ENCODE peak calls at places on chromosomes 11 and 22, in five cellular contexts. U, Z, O, W and Q are unnamed samples.

GRCh38 chr22:22981670-22982571 is 88.4 kb upstream of the GNAZ start:
- DNase-seq in O (no peak), W (no peak), U (no peak), Z (no peak), Q (no peak)

GRCh38 chr22:27022741-27023373 is 365.5 kb downstream of the MIAT start:
- DNase-seq in W (no peak), U (no peak), Z (no peak), O (no peak), Q (no peak)

GRCh38 chr11:127993788-127994187 is 593.6 kb downstream of the ETS1 start:
- DNase-seq in U (no peak), W (no peak), O (no peak), Z (no peak), Q (no peak)

GRCh38 chr11:19577849-19578619 is 134.6 kb upstream of the NAV2 start:
- DNase-seq in U (no peak), O (no peak), W (peak), Z (peak), Q (peak)

GRCh38 chr22:48772286-48772907 is 1055.3 kb downstream of the BRD1 start:
- DNase-seq in W (no peak), Z (no peak), U (no peak), O (no peak), Q (no peak)

GRCh38 chr11:12043221-12043620 is 34.8 kb upstream of the DKK3 start:
- DNase-seq in Z (no peak), W (no peak), O (no peak), U (no peak), Q (no peak)

GRCh38 chr11:125356736-125357292 is 139.3 kb downstream of the FEZ1 start:
- DNase-seq in O (no peak), U (no peak), W (peak), Z (no peak), Q (no peak)

GRCh38 chr22:46069518-46070214 is 80.7 kb upstream of the PPARA start:
- DNase-seq in W (no peak), O (no peak), Z (peak), U (no peak), Q (peak)

GRCh38 chr11:111384494-111384893 is 5.4 kb upstream of the POU2AF1 start:
- DNase-seq in W (no peak), O (no peak), U (no peak), Z (no peak), Q (no peak)

GRCh38 chr11:131042041-131042390 is 125.7 kb upstream of the SNX19 start:
- DNase-seq in U (no peak), O (no peak), Z (no peak), W (no peak), Q (no peak)

GRCh38 chr11:128323381-128323780 is 264.0 kb downstream of the ETS1 start:
- DNase-seq in U (peak), W (peak), Z (peak), O (no peak), Q (no peak)

GRCh38 chr11:100625041-100625440 is 62.0 kb upstream of the ARHGAP42 start:
- DNase-seq in O (no peak), Z (no peak), U (no peak), W (peak), Q (no peak)